ENCODE peak calls at places on chromosome 1, in six cellular contexts. One of them, this sample, is unnamed.

GRCh38 chr1:8814870-8815269 is 2.6 kb downstream of the RERE start:
- DNase-seq in HEK293T: no peak
- DNase-seq in foreskin keratinocyte: no peak
- DNase-seq in right atrium auricular region: no peak
- DNase-seq in endothelial cell: peak
- DNase-seq in stimulated activated CD8-positive, alpha-beta memory T cell treated with anti-CD3 and anti-CD28 coated beads, Interleukin-4, amount 100 ng/mL, for 1 hour: no peak
- DNase-seq in this sample: no peak

GRCh38 chr1:47776554-47777156 is 220.5 kb downstream of the TRABD2B start:
- DNase-seq in HEK293T: no peak
- DNase-seq in foreskin keratinocyte: no peak
- DNase-seq in right atrium auricular region: no peak
- DNase-seq in endothelial cell: peak
- DNase-seq in stimulated activated CD8-positive, alpha-beta memory T cell treated with anti-CD3 and anti-CD28 coated beads, Interleukin-4, amount 100 ng/mL, for 1 hour: no peak
- DNase-seq in this sample: no peak

GRCh38 chr1:64846573-64847430 is 101.9 kb downstream of the RAVER2 start:
- DNase-seq in HEK293T: no peak
- DNase-seq in foreskin keratinocyte: no peak
- DNase-seq in right atrium auricular region: peak
- DNase-seq in endothelial cell: no peak
- DNase-seq in stimulated activated CD8-positive, alpha-beta memory T cell treated with anti-CD3 and anti-CD28 coated beads, Interleukin-4, amount 100 ng/mL, for 1 hour: no peak
- DNase-seq in this sample: no peak

GRCh38 chr1:245810181-245810727 is 655.5 kb downstream of the KIF26B start:
- DNase-seq in HEK293T: no peak
- DNase-seq in foreskin keratinocyte: no peak
- DNase-seq in right atrium auricular region: no peak
- DNase-seq in endothelial cell: no peak
- DNase-seq in stimulated activated CD8-positive, alpha-beta memory T cell treated with anti-CD3 and anti-CD28 coated beads, Interleukin-4, amount 100 ng/mL, for 1 hour: no peak
- DNase-seq in this sample: no peak

GRCh38 chr1:152167835-152168534 is 9.0 kb upstream of the RPTN start:
- DNase-seq in HEK293T: no peak
- DNase-seq in foreskin keratinocyte: peak
- DNase-seq in right atrium auricular region: no peak
- DNase-seq in endothelial cell: no peak
- DNase-seq in stimulated activated CD8-positive, alpha-beta memory T cell treated with anti-CD3 and anti-CD28 coated beads, Interleukin-4, amount 100 ng/mL, for 1 hour: no peak
- DNase-seq in this sample: peak

GRCh38 chr1:202716654-202717053 is 6.4 kb upstream of the SYT2 start:
- DNase-seq in HEK293T: no peak
- DNase-seq in foreskin keratinocyte: no peak
- DNase-seq in right atrium auricular region: no peak
- DNase-seq in endothelial cell: no peak
- DNase-seq in stimulated activated CD8-positive, alpha-beta memory T cell treated with anti-CD3 and anti-CD28 coated beads, Interleukin-4, amount 100 ng/mL, for 1 hour: no peak
- DNase-seq in this sample: no peak

GRCh38 chr1:1402081-1402900 is 3.2 kb upstream of the CCNL2 start:
- DNase-seq in HEK293T: peak
- DNase-seq in foreskin keratinocyte: peak
- DNase-seq in right atrium auricular region: no peak
- DNase-seq in endothelial cell: peak
- DNase-seq in stimulated activated CD8-positive, alpha-beta memory T cell treated with anti-CD3 and anti-CD28 coated beads, Interleukin-4, amount 100 ng/mL, for 1 hour: no peak
- DNase-seq in this sample: peak

GRCh38 chr1:10598088-10598712 is 123.5 kb downstream of the PEX14 start:
- DNase-seq in HEK293T: no peak
- DNase-seq in foreskin keratinocyte: no peak
- DNase-seq in right atrium auricular region: no peak
- DNase-seq in endothelial cell: no peak
- DNase-seq in stimulated activated CD8-positive, alpha-beta memory T cell treated with anti-CD3 and anti-CD28 coated beads, Interleukin-4, amount 100 ng/mL, for 1 hour: no peak
- DNase-seq in this sample: no peak

GRCh38 chr1:154407866-154408777 is 3.0 kb downstream of the IL6R start:
- DNase-seq in HEK293T: no peak
- DNase-seq in foreskin keratinocyte: no peak
- DNase-seq in right atrium auricular region: no peak
- DNase-seq in endothelial cell: no peak
- DNase-seq in stimulated activated CD8-positive, alpha-beta memory T cell treated with anti-CD3 and anti-CD28 coated beads, Interleukin-4, amount 100 ng/mL, for 1 hour: no peak
- DNase-seq in this sample: peak

GRCh38 chr1:180239145-180240096 is 9.4 kb downstream of the LHX4 start:
- DNase-seq in HEK293T: no peak
- DNase-seq in foreskin keratinocyte: no peak
- DNase-seq in right atrium auricular region: no peak
- DNase-seq in endothelial cell: no peak
- DNase-seq in stimulated activated CD8-positive, alpha-beta memory T cell treated with anti-CD3 and anti-CD28 coated beads, Interleukin-4, amount 100 ng/mL, for 1 hour: no peak
- DNase-seq in this sample: no peak

GRCh38 chr1:45177452-45177851 is 29.0 kb downstream of the ZSWIM5 start:
- DNase-seq in HEK293T: no peak
- DNase-seq in foreskin keratinocyte: no peak
- DNase-seq in right atrium auricular region: no peak
- DNase-seq in endothelial cell: no peak
- DNase-seq in stimulated activated CD8-positive, alpha-beta memory T cell treated with anti-CD3 and anti-CD28 coated beads, Interleukin-4, amount 100 ng/mL, for 1 hour: no peak
- DNase-seq in this sample: no peak

GRCh38 chr1:181105134-181106021 is 16.9 kb downstream of the IER5 start:
- DNase-seq in HEK293T: peak
- DNase-seq in foreskin keratinocyte: no peak
- DNase-seq in right atrium auricular region: peak
- DNase-seq in endothelial cell: peak
- DNase-seq in stimulated activated CD8-positive, alpha-beta memory T cell treated with anti-CD3 and anti-CD28 coated beads, Interleukin-4, amount 100 ng/mL, for 1 hour: peak
- DNase-seq in this sample: peak